ENCODE peak calls at places on chromosomes 4 and X, in seven cellular contexts. One of them, this sample, is unnamed.

GRCh38 chr4:137678796-137679195 is 146.5 kb upstream of the PCDH18 start:
- DNase-seq in GM12878: no peak
- DNase-seq in transverse colon: no peak
- DNase-seq in HepG2: no peak
- DNase-seq in sigmoid colon: no peak
- DNase-seq in suprapubic skin: no peak
- DNase-seq in tibial nerve: no peak
- DNase-seq in this sample: no peak

GRCh38 chr4:102994803-102995202 is 24.7 kb downstream of the SLC9B1 start:
- DNase-seq in GM12878: no peak
- DNase-seq in transverse colon: no peak
- DNase-seq in HepG2: no peak
- DNase-seq in sigmoid colon: no peak
- DNase-seq in suprapubic skin: no peak
- DNase-seq in tibial nerve: no peak
- DNase-seq in this sample: no peak

GRCh38 chr4:90121961-90122748 is 5.0 kb upstream of the CCSER1 start:
- DNase-seq in GM12878: no peak
- DNase-seq in transverse colon: no peak
- DNase-seq in HepG2: no peak
- DNase-seq in sigmoid colon: no peak
- DNase-seq in suprapubic skin: no peak
- DNase-seq in tibial nerve: no peak
- DNase-seq in this sample: no peak

GRCh38 chr4:121072080-121072835 is at the start of gene NDNF:
- DNase-seq in GM12878: no peak
- DNase-seq in transverse colon: peak; percentile 69
- DNase-seq in HepG2: peak; percentile 1
- DNase-seq in sigmoid colon: peak; percentile 78
- DNase-seq in suprapubic skin: no peak
- DNase-seq in tibial nerve: peak; percentile 33
- DNase-seq in this sample: no peak

GRCh38 chr4:147587061-147587460 is 30.1 kb upstream of the TMEM184C start:
- DNase-seq in GM12878: no peak
- DNase-seq in transverse colon: no peak
- DNase-seq in HepG2: no peak
- DNase-seq in sigmoid colon: no peak
- DNase-seq in suprapubic skin: no peak
- DNase-seq in tibial nerve: no peak
- DNase-seq in this sample: no peak

GRCh38 chr4:146654648-146654975 is 15.9 kb downstream of the POU4F2 start:
- DNase-seq in GM12878: no peak
- DNase-seq in transverse colon: no peak
- DNase-seq in HepG2: no peak
- DNase-seq in sigmoid colon: no peak
- DNase-seq in suprapubic skin: no peak
- DNase-seq in tibial nerve: no peak
- DNase-seq in this sample: no peak

GRCh38 chr4:79455216-79455615 is 47.2 kb upstream of the GK2 start:
- DNase-seq in GM12878: no peak
- DNase-seq in transverse colon: no peak
- DNase-seq in HepG2: no peak
- DNase-seq in sigmoid colon: no peak
- DNase-seq in suprapubic skin: no peak
- DNase-seq in tibial nerve: no peak
- DNase-seq in this sample: no peak

GRCh38 chr4:113331811-113332210 is 282.4 kb downstream of the ANK2 start:
- DNase-seq in GM12878: no peak
- DNase-seq in transverse colon: no peak
- DNase-seq in HepG2: no peak
- DNase-seq in sigmoid colon: no peak
- DNase-seq in suprapubic skin: no peak
- DNase-seq in tibial nerve: no peak
- DNase-seq in this sample: no peak

GRCh38 chr4:166459616-166460015 is 586.6 kb downstream of the TLL1 start:
- DNase-seq in GM12878: no peak
- DNase-seq in transverse colon: no peak
- DNase-seq in HepG2: no peak
- DNase-seq in sigmoid colon: no peak
- DNase-seq in suprapubic skin: no peak
- DNase-seq in tibial nerve: no peak
- DNase-seq in this sample: no peak

GRCh38 chrX:12955882-12956703 is 18.8 kb upstream of the TMSB4X start:
- DNase-seq in GM12878: peak; percentile 77
- DNase-seq in transverse colon: peak; percentile 69
- DNase-seq in HepG2: peak; percentile 46
- DNase-seq in sigmoid colon: no peak
- DNase-seq in suprapubic skin: no peak
- DNase-seq in tibial nerve: peak; percentile 47
- DNase-seq in this sample: peak; percentile 63

GRCh38 chr4:20044502-20044911 is 207.2 kb upstream of the SLIT2 start:
- DNase-seq in GM12878: no peak
- DNase-seq in transverse colon: no peak
- DNase-seq in HepG2: no peak
- DNase-seq in sigmoid colon: no peak
- DNase-seq in suprapubic skin: no peak
- DNase-seq in tibial nerve: no peak
- DNase-seq in this sample: no peak

GRCh38 chr4:107379054-107379869 is 340.8 kb downstream of the PAPSS1 start:
- DNase-seq in GM12878: no peak
- DNase-seq in transverse colon: no peak
- DNase-seq in HepG2: no peak
- DNase-seq in sigmoid colon: no peak
- DNase-seq in suprapubic skin: no peak
- DNase-seq in tibial nerve: no peak
- DNase-seq in this sample: no peak

GRCh38 chr4:100631281-100631968 is 113.6 kb upstream of the EMCN start:
- DNase-seq in GM12878: no peak
- DNase-seq in transverse colon: no peak
- DNase-seq in HepG2: no peak
- DNase-seq in sigmoid colon: no peak
- DNase-seq in suprapubic skin: no peak
- DNase-seq in tibial nerve: no peak
- DNase-seq in this sample: no peak

GRCh38 chrX:47863187-47863586 is 26.5 kb downstream of the ZNF81 start:
- DNase-seq in GM12878: no peak
- DNase-seq in transverse colon: no peak
- DNase-seq in HepG2: no peak
- DNase-seq in sigmoid colon: no peak
- DNase-seq in suprapubic skin: no peak
- DNase-seq in tibial nerve: no peak
- DNase-seq in this sample: peak; percentile 52

GRCh38 chrX:1389181-1389992 is 2.5 kb downstream of the SLC25A6 start:
- DNase-seq in GM12878: no peak
- DNase-seq in transverse colon: no peak
- DNase-seq in HepG2: no peak
- DNase-seq in sigmoid colon: peak; percentile 59
- DNase-seq in suprapubic skin: no peak
- DNase-seq in tibial nerve: no peak
- DNase-seq in this sample: peak; percentile 24

GRCh38 chr4:139589619-139590018 is 33.6 kb upstream of the SETD7 start:
- DNase-seq in GM12878: no peak
- DNase-seq in transverse colon: no peak
- DNase-seq in HepG2: no peak
- DNase-seq in sigmoid colon: no peak
- DNase-seq in suprapubic skin: no peak
- DNase-seq in tibial nerve: peak; percentile 43
- DNase-seq in this sample: no peak

GRCh38 chr4:112284166-112284565 is 1.5 kb downstream of the TIFA start:
- DNase-seq in GM12878: no peak
- DNase-seq in transverse colon: no peak
- DNase-seq in HepG2: no peak
- DNase-seq in sigmoid colon: no peak
- DNase-seq in suprapubic skin: no peak
- DNase-seq in tibial nerve: no peak
- DNase-seq in this sample: no peak

GRCh38 chrX:17692709-17693346 is 44.5 kb upstream of the SCML1 start:
- DNase-seq in GM12878: no peak
- DNase-seq in transverse colon: no peak
- DNase-seq in HepG2: no peak
- DNase-seq in sigmoid colon: no peak
- DNase-seq in suprapubic skin: no peak
- DNase-seq in tibial nerve: no peak
- DNase-seq in this sample: no peak

GRCh38 chr4:103443324-103443723 is 245.2 kb upstream of the CENPE start:
- DNase-seq in GM12878: no peak
- DNase-seq in transverse colon: no peak
- DNase-seq in HepG2: peak; percentile 1
- DNase-seq in sigmoid colon: no peak
- DNase-seq in suprapubic skin: no peak
- DNase-seq in tibial nerve: no peak
- DNase-seq in this sample: no peak

GRCh38 chr4:94538229-94538628 is 86.5 kb downstream of the PDLIM5 start:
- DNase-seq in GM12878: no peak
- DNase-seq in transverse colon: no peak
- DNase-seq in HepG2: no peak
- DNase-seq in sigmoid colon: no peak
- DNase-seq in suprapubic skin: no peak
- DNase-seq in tibial nerve: no peak
- DNase-seq in this sample: no peak
- H3K4me1 ChIP-seq in GM12878: peaks cover 15% of the 10 kb centered on the region
- H3K4me1 ChIP-seq in transverse colon: peaks cover 19% of the 10 kb centered on the region
- H3K4me1 ChIP-seq in HepG2: peaks cover 25% of the 10 kb centered on the region
- H3K4me1 ChIP-seq in sigmoid colon: peaks cover 54% of the 10 kb centered on the region
- H3K4me1 ChIP-seq in suprapubic skin: peaks cover 74% of the 10 kb centered on the region
- H3K4me1 ChIP-seq in tibial nerve: peaks cover 51% of the 10 kb centered on the region
- H3K4me1 ChIP-seq in this sample: peaks cover 58% of the 10 kb centered on the region

DNA sequence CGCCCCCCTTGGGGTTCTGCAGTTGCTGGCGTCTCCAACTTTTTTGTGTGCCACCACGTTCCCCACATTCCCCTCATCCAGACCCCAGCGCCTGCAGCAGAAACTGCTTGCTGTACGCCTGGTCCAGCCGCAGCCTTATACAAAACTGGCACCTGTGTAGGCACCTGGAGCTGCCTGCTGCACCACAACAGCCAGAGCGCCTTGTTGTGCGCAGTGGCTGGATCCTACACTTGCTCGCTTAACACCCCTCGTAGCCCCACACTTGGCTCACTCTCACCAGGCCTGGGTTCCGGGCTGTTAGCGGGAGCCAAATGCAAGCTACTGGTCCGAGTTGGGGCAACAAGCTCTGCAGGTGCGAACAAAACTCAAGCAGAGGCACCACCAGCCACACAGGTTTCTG is 136.8 kb downstream of the TECRL start:
- DNase-seq in GM12878: no peak
- DNase-seq in transverse colon: no peak
- DNase-seq in HepG2: no peak
- DNase-seq in sigmoid colon: no peak
- DNase-seq in suprapubic skin: no peak
- DNase-seq in tibial nerve: no peak
- DNase-seq in this sample: no peak
- TF ChIP-seq EP300 in GM12878: no peak
- TF ChIP-seq EP300 in transverse colon: no peak
- TF ChIP-seq EP300 in HepG2: no peak
- TF ChIP-seq EP300 in sigmoid colon: no peak
- TF ChIP-seq EP300 in suprapubic skin: no peak
- TF ChIP-seq EP300 in tibial nerve: no peak
- TF ChIP-seq EP300 in this sample: no peak

DNA sequence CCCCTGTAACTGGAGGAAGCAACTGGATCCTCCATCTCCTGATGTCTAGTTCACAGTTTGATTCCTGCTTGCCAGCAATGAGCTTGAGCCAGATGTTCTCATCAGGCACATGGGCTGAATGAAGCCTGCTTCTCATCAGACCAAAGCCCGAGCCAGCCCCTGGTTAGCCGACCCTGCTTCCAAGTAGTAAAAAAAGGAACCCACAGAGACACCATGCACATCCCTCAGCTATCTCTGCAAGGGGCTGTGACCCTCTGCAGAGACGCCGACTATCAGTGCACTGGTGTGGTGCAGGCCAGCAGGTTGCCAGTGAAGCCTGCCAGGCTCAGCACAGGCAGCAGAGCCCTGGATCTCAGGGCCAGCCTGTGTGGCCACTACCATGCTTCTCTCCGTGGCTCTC is 2.8 kb downstream of the DCTD start:
- DNase-seq in GM12878: no peak
- DNase-seq in transverse colon: no peak
- DNase-seq in HepG2: no peak
- DNase-seq in sigmoid colon: no peak
- DNase-seq in suprapubic skin: no peak
- DNase-seq in tibial nerve: no peak
- DNase-seq in this sample: no peak
- H3K36me3 ChIP-seq in GM12878: peaks cover 23% of the 10 kb centered on the region
- H3K36me3 ChIP-seq in transverse colon: no peaks in the 10 kb centered on the region
- H3K36me3 ChIP-seq in HepG2: peaks cover 5% of the 10 kb centered on the region
- H3K36me3 ChIP-seq in sigmoid colon: peaks cover 37% of the 10 kb centered on the region
- H3K36me3 ChIP-seq in suprapubic skin: peaks cover 37% of the 10 kb centered on the region
- H3K36me3 ChIP-seq in tibial nerve: peaks cover 59% of the 10 kb centered on the region
- H3K36me3 ChIP-seq in this sample: peaks cover 17% of the 10 kb centered on the region

GRCh38 chr4:87041142-87041541 is 106.3 kb downstream of the AFF1 start:
- DNase-seq in GM12878: no peak
- DNase-seq in transverse colon: no peak
- DNase-seq in HepG2: no peak
- DNase-seq in sigmoid colon: peak; percentile 79
- DNase-seq in suprapubic skin: no peak
- DNase-seq in tibial nerve: peak; percentile 67
- DNase-seq in this sample: no peak

GRCh38 chr4:87045659-87046058 is 110.8 kb downstream of the AFF1 start:
- DNase-seq in GM12878: no peak
- DNase-seq in transverse colon: no peak
- DNase-seq in HepG2: no peak
- DNase-seq in sigmoid colon: no peak
- DNase-seq in suprapubic skin: no peak
- DNase-seq in tibial nerve: no peak
- DNase-seq in this sample: no peak

GRCh38 chr4:87042221-87042620 is 107.4 kb downstream of the AFF1 start:
- DNase-seq in GM12878: no peak
- DNase-seq in transverse colon: no peak
- DNase-seq in HepG2: no peak
- DNase-seq in sigmoid colon: no peak
- DNase-seq in suprapubic skin: no peak
- DNase-seq in tibial nerve: no peak
- DNase-seq in this sample: no peak

GRCh38 chr4:87044511-87045369 is 109.9 kb downstream of the AFF1 start:
- DNase-seq in GM12878: no peak
- DNase-seq in transverse colon: no peak
- DNase-seq in HepG2: no peak
- DNase-seq in sigmoid colon: no peak
- DNase-seq in suprapubic skin: no peak
- DNase-seq in tibial nerve: no peak
- DNase-seq in this sample: no peak

DNA sequence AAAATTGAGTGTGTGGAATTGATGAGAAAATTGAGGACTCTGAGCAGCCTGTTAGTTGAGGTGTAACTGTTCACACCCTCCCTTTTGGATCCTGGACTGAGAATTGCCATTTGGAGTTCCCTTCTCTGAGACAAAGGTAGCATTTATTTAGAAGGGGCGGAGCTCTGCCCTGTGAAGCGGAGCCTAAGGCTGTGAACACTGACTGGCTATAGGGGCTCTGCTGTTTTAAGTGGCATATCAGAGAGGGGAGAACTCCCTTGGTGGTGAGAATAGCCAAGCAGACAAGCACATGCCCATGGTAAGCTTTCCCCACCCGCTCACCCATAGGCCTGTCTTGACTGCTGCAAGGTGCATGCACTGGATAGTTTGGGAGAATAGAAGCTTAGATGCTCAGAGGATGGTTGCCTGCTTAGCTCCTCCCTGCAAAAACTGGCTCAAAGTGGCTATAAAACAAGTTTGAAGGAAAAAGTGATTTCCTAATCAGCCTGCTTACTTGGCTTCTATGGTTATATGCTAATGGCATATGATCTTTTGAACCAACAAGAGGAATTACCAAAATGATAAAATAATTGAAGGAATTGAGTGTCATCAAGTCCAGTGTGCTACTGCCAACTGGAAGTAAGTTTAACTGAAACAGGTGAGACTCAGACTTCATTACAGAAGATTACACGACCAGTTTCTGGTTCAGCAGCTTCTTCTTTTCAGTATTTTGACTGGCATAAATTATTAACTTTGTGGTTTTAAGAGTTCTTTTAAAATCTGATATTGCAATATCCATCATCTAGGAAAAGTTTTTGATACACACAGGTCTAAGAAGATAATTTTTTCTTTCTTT is 108.4 kb downstream of the AFF1 start:
- DNase-seq in GM12878: no peak
- DNase-seq in transverse colon: no peak
- DNase-seq in HepG2: no peak
- DNase-seq in sigmoid colon: no peak
- DNase-seq in suprapubic skin: no peak
- DNase-seq in tibial nerve: no peak
- DNase-seq in this sample: no peak
- H3K4me1 ChIP-seq in GM12878: peaks cover 32% of the 10 kb centered on the region
- H3K4me1 ChIP-seq in transverse colon: peaks cover 10% of the 10 kb centered on the region
- H3K4me1 ChIP-seq in HepG2: peaks cover 31% of the 10 kb centered on the region
- H3K4me1 ChIP-seq in sigmoid colon: peaks cover 88% of the 10 kb centered on the region
- H3K4me1 ChIP-seq in suprapubic skin: peaks cover 77% of the 10 kb centered on the region
- H3K4me1 ChIP-seq in tibial nerve: peaks cover 96% of the 10 kb centered on the region
- H3K4me1 ChIP-seq in this sample: peaks cover 83% of the 10 kb centered on the region

This sample was measured in stomach.